ENCODE peak calls at places on chromosomes 3 and 15, in seven cellular contexts. A is H1, N is IMR-90, F is trophoblast cell, P is mesendoderm, W is mesenchymal stem cell, T is H9. S is an unnamed sample.

GRCh38 chr3:64163019-64163754 is 62.1 kb downstream of the PRICKLE2 start:
- DNase-seq in A (no peak), N (no peak), F (no peak), P (no peak), W (no peak), T (no peak), S (no peak)

GRCh38 chr3:52649461-52650210 is 36.1 kb downstream of the PBRM1 start:
- DNase-seq in A (no peak), N (peak; percentile 70), F (peak; percentile 82), P (no peak), W (no peak), T (no peak), S (no peak)

GRCh38 chr3:125403789-125404188 is 28.7 kb upstream of the ZNF148 start:
- DNase-seq in A (no peak), N (peak; percentile 52), F (no peak), P (no peak), W (no peak), T (no peak), S (no peak)

GRCh38 chr3:15010664-15011063 is 54.5 kb downstream of the MRPS25 start:
- DNase-seq in A (no peak), N (peak; percentile 11), F (peak; percentile 86), P (no peak), W (no peak), T (no peak), S (no peak)

GRCh38 chr3:124699686-124700396 is 30.4 kb upstream of the UMPS start:
- DNase-seq in A (no peak), N (no peak), F (no peak), P (no peak), W (no peak), T (no peak), S (no peak)

GRCh38 chr3:59263152-59263551 is 213.3 kb upstream of the CFAP20DC start:
- DNase-seq in A (no peak), N (no peak), F (peak; percentile 55), P (no peak), W (no peak), T (no peak), S (no peak)

GRCh38 chr3:191020730-191021405 is 158.4 kb upstream of the GMNC start:
- DNase-seq in A (no peak), N (peak; percentile 2), F (no peak), P (no peak), W (no peak), T (no peak), S (no peak)

GRCh38 chr3:43286886-43287301 is 554 bp downstream of the SNRK start:
- DNase-seq in A (peak; percentile 50), N (no peak), F (peak; percentile 90), P (peak; percentile 29), W (peak; percentile 42), T (no peak), S (no peak)

GRCh38 chr15:94236638-94237037 is 5.3 kb downstream of the MCTP2 start:
- DNase-seq in A (no peak), N (no peak), F (no peak), P (no peak), W (peak; percentile 46), T (no peak), S (no peak)

GRCh38 chr3:52086939-52087675 is 30.7 kb upstream of the DUSP7 start:
- DNase-seq in A (no peak), N (peak; percentile 56), F (no peak), P (no peak), W (no peak), T (no peak), S (no peak)

GRCh38 chr3:177935008-177935407 is 601.2 kb upstream of the KCNMB2 start:
- DNase-seq in A (no peak), N (no peak), F (peak; percentile 21), P (peak; percentile 62), W (no peak), T (no peak), S (no peak)

GRCh38 chr3:171606151-171606751 is 146.0 kb upstream of the TNIK start:
- DNase-seq in A (no peak), N (peak; percentile 33), F (peak; percentile 68), P (no peak), W (peak; percentile 16), T (no peak), S (no peak)

GRCh38 chr3:68876112-68876713 is 56.1 kb downstream of the TAFA4 start:
- DNase-seq in A (no peak), N (peak; percentile 74), F (peak; percentile 91), P (peak; percentile 67), W (peak; percentile 70), T (no peak), S (peak; percentile 63)

GRCh38 chr3:50520849-50521248 is 17.4 kb upstream of the CACNA2D2 start:
- DNase-seq in A (no peak), N (no peak), F (no peak), P (no peak), W (no peak), T (no peak), S (no peak)

GRCh38 chr15:51917493-51917892 is 54.1 kb downstream of the LEO1 start:
- DNase-seq in A (no peak), N (peak; percentile 30), F (no peak), P (peak; percentile 82), W (peak; percentile 28), T (peak; percentile 77), S (no peak)

GRCh38 chr3:123405936-123406510 is 42.9 kb downstream of the ADCY5 start:
- DNase-seq in A (no peak), N (no peak), F (no peak), P (no peak), W (no peak), T (no peak), S (no peak)

GRCh38 chr15:63598467-63599400 is 1.5 kb downstream of the FBXL22 start:
- DNase-seq in A (no peak), N (no peak), F (no peak), P (no peak), W (peak; percentile 14), T (no peak), S (no peak)

GRCh38 chr15:39587910-39588530 is 7.1 kb downstream of the THBS1 start:
- DNase-seq in A (no peak), N (peak; percentile 47), F (no peak), P (no peak), W (peak; percentile 37), T (no peak), S (no peak)

GRCh38 chr3:14531856-14532395 is 8.2 kb downstream of the GRIP2 start:
- DNase-seq in A (no peak), N (no peak), F (no peak), P (no peak), W (no peak), T (no peak), S (no peak)

GRCh38 chr3:143135150-143135549 is 15.6 kb downstream of the CHST2 start:
- DNase-seq in A (no peak), N (peak; percentile 95), F (peak; percentile 77), P (peak; percentile 27), W (peak; percentile 90), T (no peak), S (no peak)

GRCh38 chr3:143140550-143140949 is 21.0 kb downstream of the CHST2 start:
- DNase-seq in A (no peak), N (no peak), F (no peak), P (no peak), W (no peak), T (no peak), S (no peak)

GRCh38 chr3:143138948-143139347 is 19.4 kb downstream of the CHST2 start:
- DNase-seq in A (no peak), N (no peak), F (no peak), P (no peak), W (no peak), T (no peak), S (no peak)

GRCh38 chr3:143139786-143140185 is 20.2 kb downstream of the CHST2 start:
- DNase-seq in A (no peak), N (peak; percentile 25), F (no peak), P (peak; percentile 33), W (no peak), T (no peak), S (no peak)

GRCh38 chr3:143137637-143138036 is 18.1 kb downstream of the CHST2 start:
- DNase-seq in A (no peak), N (no peak), F (no peak), P (no peak), W (no peak), T (no peak), S (no peak)
- H3K4ac ChIP-seq in A (no peak overlapping the region), N (no peak overlapping the region), F (no peak overlapping the region), P (no peak overlapping the region), W (no peak overlapping the region), T (no peak overlapping the region), S (no peak overlapping the region)

DNA sequence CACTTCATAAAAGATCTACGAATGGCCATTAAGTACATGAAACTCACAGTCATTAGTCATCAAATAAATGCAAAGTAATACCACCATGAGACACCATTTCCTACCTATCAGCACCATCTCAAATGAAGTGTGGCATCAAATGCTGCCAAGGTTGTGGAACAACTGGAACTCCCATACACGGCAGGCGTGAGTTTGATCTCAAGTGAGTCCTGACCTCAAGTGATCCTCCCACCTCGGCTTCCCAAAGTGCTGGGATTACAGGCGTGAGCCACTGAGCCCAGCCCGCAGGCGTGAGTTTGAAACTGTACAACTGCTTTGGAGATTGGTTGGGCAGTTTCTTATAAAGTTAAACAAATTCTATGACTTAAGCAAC is 28.8 kb upstream of the HDAC11 start:
- DNase-seq in A (no peak), N (peak; percentile 7), F (peak; percentile 78), P (no peak), W (no peak), T (peak; percentile 47), S (no peak)
- H3K9ac ChIP-seq in A (no peak overlapping the region), N (peak overlapping the region; percentile 19), F (no peak overlapping the region), P (peak overlapping the region; percentile 17), W (peak overlapping the region; percentile 90), T (no peak overlapping the region), S (no peak overlapping the region)

GRCh38 chr3:118792191-118792590 is 242.5 kb downstream of the IGSF11 start:
- DNase-seq in A (no peak), N (no peak), F (no peak), P (no peak), W (no peak), T (no peak), S (no peak)

DNA sequence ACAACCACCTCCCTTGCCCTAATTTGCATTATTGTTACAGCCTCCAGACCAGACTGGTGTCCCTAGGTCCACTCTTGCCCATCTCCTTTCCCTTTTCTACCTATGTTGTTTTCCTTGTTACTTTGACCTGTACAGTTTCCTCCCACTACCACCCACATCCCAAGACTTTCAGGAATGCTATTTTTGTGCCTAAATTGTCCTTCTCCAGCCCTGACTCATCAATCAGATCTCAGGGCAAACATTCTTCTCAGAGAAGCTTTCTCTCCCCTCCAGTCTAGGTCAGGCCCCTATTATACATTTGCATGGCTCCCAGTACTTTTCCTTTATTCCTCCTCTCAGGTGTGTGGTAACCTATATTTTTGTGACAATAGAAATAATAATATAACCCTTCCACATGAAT is 241.5 kb downstream of the IGSF11 start:
- DNase-seq in A (no peak), N (no peak), F (peak; percentile 55), P (no peak), W (no peak), T (no peak), S (no peak)
- H2AK5ac ChIP-seq in A (no peak overlapping the region), N (no peak overlapping the region), F (no peak overlapping the region), P (no peak overlapping the region), W (no peak overlapping the region), T (no peak overlapping the region), S (no peak overlapping the region)

DNA sequence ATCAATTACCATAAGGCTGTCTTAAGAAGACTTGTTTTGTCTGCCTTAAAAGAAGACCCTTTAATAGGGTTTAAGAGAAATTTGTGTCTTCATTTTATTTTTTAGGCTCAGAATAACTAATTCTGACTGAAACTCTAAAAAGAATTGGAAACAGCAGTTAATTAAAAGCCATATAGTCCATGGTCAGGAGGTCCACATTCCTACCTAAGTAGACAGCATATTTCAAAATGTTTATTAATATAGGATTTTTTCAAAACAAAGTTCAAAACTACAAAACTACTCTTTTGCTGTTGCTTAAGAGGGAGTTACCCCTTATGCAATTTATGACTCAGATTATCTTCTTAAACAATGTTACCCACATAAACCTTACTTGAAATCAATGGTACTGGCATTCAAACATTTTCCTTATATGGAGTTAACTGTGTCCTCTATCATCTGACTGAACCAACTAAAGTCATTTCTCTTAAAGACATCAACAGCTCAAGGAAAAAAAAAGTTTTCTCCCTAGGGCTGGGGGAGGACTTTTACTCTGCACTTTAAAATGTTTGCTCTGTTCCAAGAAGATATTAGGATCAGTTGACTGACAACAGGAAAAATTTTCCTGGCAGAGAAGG is 56.8 kb upstream of the NANOGP8 start:
- DNase-seq in A (no peak), N (peak; percentile 96), F (peak; percentile 69), P (no peak), W (peak; percentile 91), T (no peak), S (no peak)
- H3K4ac ChIP-seq in A (no peak overlapping the region), N (peak overlapping the region; percentile 100), F (no peak overlapping the region), P (no peak overlapping the region), W (no peak overlapping the region), T (no peak overlapping the region), S (no peak overlapping the region)

S was measured in neuronal stem cell.